ENCODE peak calls at places on chromosomes 2 and 18, in six cellular contexts. O, A, S, R, V and D are unnamed samples.

GRCh38 chr2:129642526-129643043 is 336.9 kb upstream of the RAB6C start:
- DNase-seq in R (no peak), A (no peak), S (no peak), O (no peak), V (no peak), D (no peak)

GRCh38 chr2:236261452-236261851 is 2.8 kb downstream of the ASB18 start:
- DNase-seq in S (no peak), R (no peak), A (no peak), V (no peak), O (no peak), D (no peak)

GRCh38 chr2:72934683-72935610 is 17.6 kb downstream of the EMX1 start:
- DNase-seq in R (peak; percentile 73), A (no peak), V (no peak), O (no peak), S (peak; percentile 67), D (no peak)

GRCh38 chr2:111122631-111123421 is 2.1 kb downstream of the BCL2L11 start:
- DNase-seq in A (peak; percentile 72), S (peak; percentile 30), R (peak; percentile 75), V (no peak), O (no peak), D (no peak)

GRCh38 chr2:241762933-241763369 is 13.7 kb upstream of the GAL3ST2 start:
- DNase-seq in S (peak; percentile 37), A (peak; percentile 45), R (no peak), O (peak; percentile 14), V (peak; percentile 21), D (no peak)

GRCh38 chr2:17300141-17300540 is 218.1 kb downstream of the RAD51AP2 start:
- DNase-seq in S (no peak), R (no peak), V (no peak), O (no peak), A (no peak), D (no peak)

GRCh38 chr2:235754381-235755207 is 260.8 kb downstream of the AGAP1 start:
- DNase-seq in S (no peak), R (no peak), V (no peak), O (no peak), A (no peak), D (no peak)

GRCh38 chr18:54734059-54734458 is 94.2 kb upstream of the RAB27B start:
- DNase-seq in O (no peak), R (no peak), S (peak; percentile 19), A (no peak), V (no peak), D (no peak)

GRCh38 chr2:86216577-86217555 is 17.6 kb downstream of the MRPL35 start:
- DNase-seq in S (peak; percentile 61), O (no peak), R (no peak), A (no peak), V (no peak), D (no peak)

GRCh38 chr2:129923265-129924141 is 56.0 kb upstream of the RAB6C start:
- DNase-seq in S (peak; percentile 39), O (no peak), V (no peak), R (peak; percentile 70), A (peak; percentile 82), D (no peak)

GRCh38 chr2:24822049-24822706 is 29.0 kb downstream of the CENPO start:
- DNase-seq in S (no peak), R (no peak), V (no peak), A (no peak), O (no peak), D (no peak)

GRCh38 chr2:239285071-239285931 is 115.5 kb downstream of the HDAC4 start:
- DNase-seq in R (peak; percentile 54), A (no peak), O (no peak), S (peak; percentile 42), V (no peak), D (no peak)

GRCh38 chr18:54558609-54559585 is 32.1 kb upstream of the DYNAP start:
- DNase-seq in O (no peak), V (peak; percentile 11), A (peak; percentile 17), R (peak; percentile 11), S (peak; percentile 9), D (no peak)

GRCh38 chr2:157809212-157809611 is 66.9 kb downstream of the ACVR1 start:
- DNase-seq in S (no peak), A (no peak), R (no peak), V (no peak), O (no peak), D (no peak)

GRCh38 chr18:39863916-39864315 is 2091.1 kb upstream of the PIK3C3 start:
- DNase-seq in S (no peak), O (no peak), V (no peak), A (no peak), R (no peak), D (no peak)

GRCh38 chr2:173288561-173288960 is 66.1 kb upstream of the CDCA7 start:
- DNase-seq in O (no peak), A (no peak), V (no peak), S (no peak), R (no peak), D (no peak)

GRCh38 chr18:35045121-35045520 is 3.9 kb downstream of the MAPRE2 start:
- DNase-seq in O (no peak), S (no peak), R (no peak), V (no peak), A (peak; percentile 52), D (no peak)

GRCh38 chr2:3586220-3586619 is 8.7 kb upstream of the COLEC11 start:
- DNase-seq in V (no peak), O (no peak), S (no peak), R (no peak), A (no peak), D (no peak)

GRCh38 chr2:136527560-136527959 is 237.8 kb upstream of the THSD7B start:
- DNase-seq in O (no peak), R (peak; percentile 41), V (no peak), S (peak; percentile 11), A (no peak), D (no peak)

GRCh38 chr2:9753276-9753600 is 90.0 kb upstream of the TAF1B start:
- DNase-seq in R (no peak), O (peak; percentile 59), S (peak; percentile 57), V (peak; percentile 69), A (no peak), D (peak; percentile 50)

GRCh38 chr2:240465765-240466578 is 30.5 kb downstream of the GPC1 start:
- DNase-seq in O (peak; percentile 5), V (no peak), R (no peak), S (no peak), A (peak; percentile 32), D (no peak)

GRCh38 chr2:217288472-217289063 is 428.7 kb upstream of the TNP1 start:
- DNase-seq in S (no peak), V (no peak), R (no peak), O (no peak), A (no peak), D (no peak)

GRCh38 chr2:173355132-173355865 is 627 bp downstream of the CDCA7 start:
- DNase-seq in R (peak; percentile 18), S (peak; percentile 70), O (peak; percentile 37), V (no peak), A (peak; percentile 79), D (peak; percentile 46)

GRCh38 chr2:6492573-6492972 is 373.1 kb downstream of the CMPK2 start:
- DNase-seq in A (no peak), S (no peak), V (no peak), R (no peak), O (no peak), D (no peak)

GRCh38 chr2:25954199-25954752 is 28.0 kb downstream of the KIF3C start:
- DNase-seq in O (no peak), R (peak; percentile 80), A (no peak), S (no peak), V (no peak), D (no peak)

DNA sequence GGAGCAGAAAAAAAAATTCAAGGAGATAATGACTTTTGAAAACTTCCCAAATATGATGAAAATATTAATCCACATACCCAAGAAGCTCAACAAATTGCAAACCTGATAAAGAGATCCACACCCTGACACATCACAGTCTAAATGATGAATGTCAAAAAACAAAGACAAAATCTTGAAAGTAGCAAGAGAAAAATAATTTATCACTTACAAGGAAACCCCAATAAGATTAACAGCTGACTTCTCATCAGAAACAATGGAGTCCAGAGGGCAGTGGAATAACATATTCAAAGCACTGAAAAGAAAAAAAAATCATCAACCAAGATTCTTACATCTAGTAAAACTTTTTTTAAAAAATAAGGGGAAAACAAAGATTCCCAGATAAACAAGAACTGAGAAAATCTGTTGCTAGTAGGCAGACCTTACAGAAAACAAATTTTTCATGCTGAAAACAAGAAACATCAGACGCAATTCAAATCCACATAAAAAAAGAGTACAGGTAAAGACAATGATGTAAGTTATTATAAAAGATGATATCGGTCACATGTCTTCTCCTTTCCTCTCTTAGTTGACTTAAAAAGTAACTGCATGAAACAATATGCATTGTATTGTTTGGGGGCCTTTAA is 21.3 kb downstream of the SLC66A2 start:
- DNase-seq in A (no peak), V (no peak), O (no peak), S (no peak), R (no peak), D (no peak)
- TF ChIP-seq TAF1 in A (no peak), V (no peak), O (no peak), S (no peak), R (no peak), D (no peak)

GRCh38 chr2:126317797-126318431 is 338.0 kb upstream of the GYPC start:
- DNase-seq in O (no peak), R (no peak), A (no peak), V (no peak), S (peak; percentile 19), D (no peak)
- TF ChIP-seq TAF1 in O (no peak), R (no peak), A (no peak), V (no peak), S (no peak), D (no peak)

GRCh38 chr2:179581605-179582004 is 279.8 kb downstream of the ZNF385B start:
- DNase-seq in V (no peak), R (no peak), S (no peak), O (no peak), A (no peak), D (no peak)
- TF ChIP-seq TAF1 in V (no peak), R (no peak), S (no peak), O (no peak), A (no peak), D (no peak)

GRCh38 chr2:30653847-30654246 is 153.4 kb downstream of the CAPN13 start:
- DNase-seq in S (no peak), R (no peak), O (no peak), V (no peak), A (no peak), D (no peak)

GRCh38 chr2:30656079-30656478 is 151.2 kb downstream of the CAPN13 start:
- DNase-seq in S (no peak), R (no peak), A (no peak), O (no peak), V (no peak), D (no peak)

GRCh38 chr2:30654404-30654803 is 152.8 kb downstream of the CAPN13 start:
- DNase-seq in A (no peak), O (no peak), R (no peak), S (no peak), V (no peak), D (no peak)

GRCh38 chr2:30655211-30655610 is 152.0 kb downstream of the CAPN13 start:
- DNase-seq in A (no peak), V (no peak), S (no peak), R (no peak), O (no peak), D (no peak)

DNA sequence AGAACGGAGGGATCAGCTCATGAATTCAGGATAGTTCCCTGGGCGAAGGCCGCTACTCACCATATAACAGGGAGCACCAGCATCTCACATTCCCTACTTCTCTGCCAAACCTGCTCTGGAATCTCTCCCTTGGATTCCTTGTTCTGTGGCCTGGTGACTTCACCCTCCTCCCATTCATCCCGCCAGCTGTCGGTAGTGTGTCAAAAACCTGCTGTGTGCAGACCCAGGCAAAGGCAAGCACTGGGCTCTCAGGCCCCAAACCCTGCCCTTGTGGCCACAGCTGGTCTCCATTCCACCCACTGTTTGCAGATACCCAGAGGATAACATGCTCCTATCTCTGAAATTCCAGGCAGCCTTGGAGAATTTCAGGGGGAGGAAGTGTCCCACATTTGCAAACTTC is 151.6 kb downstream of the CAPN13 start:
- DNase-seq in A (no peak), S (no peak), R (no peak), V (no peak), O (no peak), D (no peak)
- TF ChIP-seq TAF1 in A (no peak), S (no peak), R (no peak), V (no peak), O (no peak), D (no peak)